ENCODE peak calls at places on chromosome 6, in five cellular contexts. One of them, this sample, is unnamed. For H3K36me3, the result is how much of the 10 kb centered on the place peaks cover.

GRCh38 chr6:160991411-160992322 is at the start of gene MAP3K4:
- DNase-seq in H1: peak
- DNase-seq in stomach: peak
- DNase-seq in ovary: peak
- DNase-seq in HepG2: peak
- DNase-seq in this sample: peak

GRCh38 chr6:70734979-70735378 is 67.3 kb downstream of the SMAP1 start:
- DNase-seq in HepG2: no peak
- DNase-seq in H1: no peak
- DNase-seq in stomach: no peak
- DNase-seq in ovary: no peak
- DNase-seq in this sample: no peak

GRCh38 chr6:124233221-124233620 is 429.6 kb downstream of the NKAIN2 start:
- DNase-seq in ovary: no peak
- DNase-seq in H1: no peak
- DNase-seq in stomach: no peak
- DNase-seq in HepG2: no peak
- DNase-seq in this sample: no peak

GRCh38 chr6:705047-705446 is 12.1 kb upstream of the EXOC2 start:
- DNase-seq in H1: no peak
- DNase-seq in stomach: no peak
- DNase-seq in ovary: no peak
- DNase-seq in HepG2: no peak
- DNase-seq in this sample: no peak

GRCh38 chr6:125789576-125790402 is 971 bp upstream of the NCOA7 start:
- DNase-seq in H1: peak
- DNase-seq in HepG2: peak
- DNase-seq in stomach: peak
- DNase-seq in ovary: peak
- DNase-seq in this sample: peak

GRCh38 chr6:147970970-147971369 is 371.7 kb upstream of the SASH1 start:
- DNase-seq in HepG2: peak
- DNase-seq in stomach: no peak
- DNase-seq in ovary: no peak
- DNase-seq in H1: no peak
- DNase-seq in this sample: no peak

GRCh38 chr6:69233195-69233524 is 563.6 kb downstream of the LMBRD1 start:
- DNase-seq in H1: no peak
- DNase-seq in ovary: no peak
- DNase-seq in stomach: no peak
- DNase-seq in HepG2: no peak
- DNase-seq in this sample: no peak

GRCh38 chr6:139240161-139241010 is 51.4 kb downstream of the TXLNB start:
- DNase-seq in H1: no peak
- DNase-seq in stomach: peak
- DNase-seq in ovary: no peak
- DNase-seq in HepG2: no peak
- DNase-seq in this sample: no peak

GRCh38 chr6:145875496-145876244 is 61.1 kb upstream of the FBXO30 start:
- DNase-seq in H1: no peak
- DNase-seq in stomach: no peak
- DNase-seq in ovary: no peak
- DNase-seq in HepG2: no peak
- DNase-seq in this sample: no peak

GRCh38 chr6:21033575-21034026 is 499.3 kb downstream of the CDKAL1 start:
- DNase-seq in HepG2: no peak
- DNase-seq in H1: no peak
- DNase-seq in stomach: no peak
- DNase-seq in ovary: peak
- DNase-seq in this sample: peak

GRCh38 chr6:128518531-128519131 is 1.8 kb downstream of the PTPRK start:
- DNase-seq in H1: no peak
- DNase-seq in HepG2: no peak
- DNase-seq in ovary: no peak
- DNase-seq in stomach: no peak
- DNase-seq in this sample: no peak

GRCh38 chr6:143601501-143601900 is 76.3 kb upstream of the PHACTR2 start:
- DNase-seq in ovary: no peak
- DNase-seq in H1: no peak
- DNase-seq in HepG2: no peak
- DNase-seq in stomach: no peak
- DNase-seq in this sample: no peak

GRCh38 chr6:162151050-162151658 is 576.4 kb downstream of the PRKN start:
- DNase-seq in ovary: no peak
- DNase-seq in HepG2: no peak
- DNase-seq in stomach: no peak
- DNase-seq in H1: no peak
- DNase-seq in this sample: no peak

GRCh38 chr6:149450679-149451360 is 34.0 kb downstream of the ZC3H12D start:
- DNase-seq in stomach: peak
- DNase-seq in HepG2: no peak
- DNase-seq in ovary: peak
- DNase-seq in H1: peak
- DNase-seq in this sample: no peak

GRCh38 chr6:142867355-142867801 is 77.6 kb downstream of the HIVEP2 start:
- DNase-seq in ovary: no peak
- DNase-seq in HepG2: no peak
- DNase-seq in H1: no peak
- DNase-seq in stomach: no peak
- DNase-seq in this sample: no peak

GRCh38 chr6:138774370-138774769 is 801 bp downstream of the CCDC28A start:
- DNase-seq in HepG2: no peak
- DNase-seq in stomach: no peak
- DNase-seq in H1: no peak
- DNase-seq in ovary: no peak
- DNase-seq in this sample: no peak

GRCh38 chr6:29909995-29910394 is 32.3 kb upstream of the HLA-A start:
- DNase-seq in ovary: no peak
- DNase-seq in HepG2: no peak
- DNase-seq in H1: no peak
- DNase-seq in stomach: no peak
- DNase-seq in this sample: no peak

GRCh38 chr6:149459761-149460160 is 25.1 kb downstream of the ZC3H12D start:
- DNase-seq in HepG2: no peak
- DNase-seq in stomach: no peak
- DNase-seq in H1: no peak
- DNase-seq in ovary: no peak
- DNase-seq in this sample: no peak

GRCh38 chr6:24775520-24776058 is 852 bp downstream of the GMNN start:
- DNase-seq in ovary: no peak
- DNase-seq in HepG2: peak
- DNase-seq in H1: no peak
- DNase-seq in stomach: no peak
- DNase-seq in this sample: no peak

GRCh38 chr6:22954749-22955385 is 385.5 kb downstream of the HDGFL1 start:
- DNase-seq in HepG2: peak
- DNase-seq in ovary: no peak
- DNase-seq in H1: no peak
- DNase-seq in stomach: no peak
- DNase-seq in this sample: no peak

DNA sequence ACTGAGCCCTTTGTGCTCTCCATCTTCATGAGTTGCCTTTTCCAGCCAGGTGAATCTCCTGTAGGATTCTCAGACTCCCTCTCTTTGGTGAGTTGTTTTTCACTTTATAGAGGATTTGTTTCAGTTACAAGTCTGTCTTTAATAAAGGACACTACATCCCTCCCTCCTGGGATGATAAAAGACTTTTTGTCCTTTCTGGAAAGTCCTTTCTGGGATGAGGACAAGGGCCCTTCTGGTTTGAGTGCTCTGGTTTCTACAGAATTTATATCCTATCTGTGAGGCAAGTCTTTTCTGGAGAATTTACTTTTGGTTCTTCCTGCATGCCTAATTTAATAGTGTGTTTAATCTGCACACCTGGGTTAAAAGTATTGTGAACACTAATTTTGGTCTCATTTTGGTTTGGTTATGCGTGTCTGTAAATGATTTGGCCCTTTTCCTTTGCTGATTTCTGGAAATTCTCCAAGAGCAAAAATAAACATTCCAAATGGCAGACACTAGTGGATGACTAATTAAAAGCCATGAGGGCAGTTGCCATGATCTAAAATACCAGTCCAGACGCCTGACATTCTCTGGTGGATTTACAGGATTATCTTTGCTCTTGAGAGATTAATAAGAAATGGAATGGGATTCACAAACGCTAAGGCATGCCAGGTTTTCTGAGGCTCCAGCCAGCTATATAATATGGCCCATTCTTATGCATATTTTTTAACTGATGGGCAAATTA is 44.8 kb downstream of the TCP11 start:
- DNase-seq in H1: no peak
- DNase-seq in HepG2: peak
- DNase-seq in ovary: no peak
- DNase-seq in stomach: no peak
- DNase-seq in this sample: no peak
- H3K27ac ChIP-seq in H1: no peak
- H3K27ac ChIP-seq in HepG2: no peak
- H3K27ac ChIP-seq in ovary: no peak
- H3K27ac ChIP-seq in stomach: peak
- H3K27ac ChIP-seq in this sample: peak

DNA sequence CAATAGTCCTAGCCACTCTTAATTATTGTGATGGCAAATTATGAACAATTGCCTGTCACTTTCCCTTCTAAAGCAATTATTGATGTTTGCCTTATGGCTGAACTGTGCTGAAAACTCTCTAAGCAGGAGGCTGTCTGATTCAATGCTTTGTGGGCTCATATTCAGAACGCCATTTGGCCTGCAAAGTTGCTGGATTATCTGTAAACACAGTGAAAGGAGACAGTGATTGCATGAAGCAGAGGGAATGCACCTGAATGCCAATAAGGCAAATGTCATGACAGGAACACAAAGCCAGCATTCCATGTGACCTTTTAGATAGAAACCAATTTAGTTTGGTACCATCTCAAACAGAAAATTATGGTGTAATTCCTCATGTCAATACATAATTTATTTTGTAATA is 387.5 kb downstream of the HACE1 start:
- DNase-seq in stomach: no peak
- DNase-seq in HepG2: no peak
- DNase-seq in H1: no peak
- DNase-seq in ovary: no peak
- DNase-seq in this sample: no peak
- TF ChIP-seq EP300 in stomach: no peak
- TF ChIP-seq EP300 in HepG2: no peak
- TF ChIP-seq EP300 in H1: no peak
- TF ChIP-seq EP300 in ovary: no peak
- TF ChIP-seq EP300 in this sample: no peak

DNA sequence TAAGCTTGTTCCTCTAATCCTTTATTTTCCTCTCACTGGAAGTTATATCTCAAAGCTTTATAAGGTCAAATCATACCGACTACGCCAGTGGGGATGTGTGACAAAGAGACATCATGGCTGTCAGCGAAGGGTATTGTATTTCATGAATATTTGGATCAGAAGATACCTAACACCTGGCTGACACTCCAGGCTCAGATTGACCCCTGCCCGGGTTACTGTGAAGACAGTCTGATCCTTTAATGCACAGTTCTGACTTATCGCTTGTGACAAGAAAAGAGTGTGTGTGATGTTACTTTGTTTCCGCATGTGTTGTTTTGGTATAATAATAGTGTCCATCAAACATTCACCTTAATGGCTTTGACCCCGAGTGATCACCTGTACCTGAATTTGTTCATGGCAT is 101.0 kb downstream of the GJA10 start:
- DNase-seq in stomach: no peak
- DNase-seq in ovary: no peak
- DNase-seq in H1: no peak
- DNase-seq in HepG2: no peak
- DNase-seq in this sample: no peak
- H3K36me3 ChIP-seq in stomach: under half
- H3K36me3 ChIP-seq in ovary: under half
- H3K36me3 ChIP-seq in H1: under half
- H3K36me3 ChIP-seq in HepG2: under half
- H3K36me3 ChIP-seq in this sample: under half

DNA sequence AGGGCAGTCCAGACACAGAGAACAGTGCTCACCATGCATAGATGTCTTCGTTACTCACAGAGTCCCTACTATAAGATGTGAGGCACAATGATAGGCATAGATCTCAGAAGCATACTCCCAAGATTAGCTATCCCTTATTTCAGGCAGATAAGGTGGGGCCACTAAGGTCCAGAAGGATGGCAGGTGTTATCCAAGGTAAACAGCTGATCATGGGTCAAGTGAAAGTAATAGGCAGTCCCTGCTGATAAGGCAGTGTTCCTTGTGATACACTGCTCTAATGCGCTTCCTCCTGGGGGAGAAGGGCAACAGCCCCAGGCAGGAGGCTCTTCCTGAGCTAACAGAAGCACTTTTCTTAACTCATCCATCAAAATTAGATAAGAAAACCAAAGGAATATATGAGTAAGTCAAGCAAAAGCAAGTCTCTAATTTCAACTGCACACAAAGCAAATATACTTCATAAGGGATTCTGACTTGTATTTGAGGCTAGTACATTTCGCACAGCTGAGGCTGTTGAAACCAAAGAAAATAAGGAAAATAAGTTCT is 42.2 kb downstream of the METTL24 start:
- DNase-seq in HepG2: no peak
- DNase-seq in ovary: no peak
- DNase-seq in stomach: no peak
- DNase-seq in H1: no peak
- DNase-seq in this sample: no peak
- H3K27ac ChIP-seq in HepG2: no peak
- H3K27ac ChIP-seq in ovary: no peak
- H3K27ac ChIP-seq in stomach: no peak
- H3K27ac ChIP-seq in H1: no peak
- H3K27ac ChIP-seq in this sample: no peak

GRCh38 chr6:165861226-165861625 is 198.2 kb upstream of the PDE10A start:
- DNase-seq in ovary: no peak
- DNase-seq in stomach: no peak
- DNase-seq in HepG2: no peak
- DNase-seq in H1: peak
- DNase-seq in this sample: no peak
- TF ChIP-seq EP300 in ovary: no peak
- TF ChIP-seq EP300 in stomach: no peak
- TF ChIP-seq EP300 in HepG2: no peak
- TF ChIP-seq EP300 in H1: no peak
- TF ChIP-seq EP300 in this sample: no peak

GRCh38 chr6:10730254-10730653 is 7.4 kb downstream of the TMEM14C start:
- DNase-seq in H1: peak
- DNase-seq in stomach: no peak
- DNase-seq in ovary: no peak
- DNase-seq in HepG2: no peak
- DNase-seq in this sample: no peak
- H3K36me3 ChIP-seq in H1: under half
- H3K36me3 ChIP-seq in stomach: under half
- H3K36me3 ChIP-seq in ovary: under half
- H3K36me3 ChIP-seq in HepG2: under half
- H3K36me3 ChIP-seq in this sample: half or more

DNA sequence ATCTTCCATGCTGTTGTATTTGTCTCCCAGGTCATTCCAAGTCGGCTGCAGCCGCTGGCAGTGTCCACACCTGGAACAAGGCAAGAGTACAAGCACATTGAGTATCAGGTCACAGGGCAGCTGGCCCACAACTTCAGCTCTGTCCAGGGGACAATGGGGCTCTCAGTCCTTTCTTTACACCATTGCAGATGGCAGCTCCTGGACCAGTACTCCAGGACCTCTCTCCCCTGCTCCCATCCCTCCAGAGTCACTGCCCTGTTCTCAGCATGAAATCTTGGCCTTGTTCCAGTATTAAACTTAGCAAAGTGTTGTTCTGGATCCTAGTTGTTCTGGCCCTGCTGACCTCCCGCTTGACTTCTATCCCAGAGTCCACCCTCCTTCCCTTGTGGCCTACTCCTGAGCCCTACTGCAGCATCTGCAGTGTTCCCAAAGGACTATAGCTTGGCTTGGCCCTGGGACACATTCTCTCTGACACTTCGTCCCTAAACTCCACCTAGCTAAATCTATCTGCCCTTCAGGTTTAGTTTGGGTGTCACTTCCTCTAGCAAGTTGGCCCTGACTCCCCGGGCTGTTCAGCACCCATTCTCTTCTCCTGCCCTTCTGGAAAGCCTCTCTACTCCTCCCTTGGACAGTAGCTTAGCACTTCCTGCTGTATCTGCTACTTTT is 5.8 kb downstream of the TXNDC5 start:
- DNase-seq in ovary: no peak
- DNase-seq in HepG2: no peak
- DNase-seq in H1: no peak
- DNase-seq in stomach: no peak
- DNase-seq in this sample: no peak
- H3K27ac ChIP-seq in ovary: no peak
- H3K27ac ChIP-seq in HepG2: no peak
- H3K27ac ChIP-seq in H1: no peak
- H3K27ac ChIP-seq in stomach: no peak
- H3K27ac ChIP-seq in this sample: no peak

This sample was measured in suprapubic skin.